ENCODE peak calls at places on chromosomes 2 and 18, in five cellular contexts. L, T, E, J and U are unnamed samples.

GRCh38 chr2:203673933-203674332 is 32.5 kb upstream of the CD28 start:
- DNase-seq in L (peak), T (no peak), E (no peak), J (no peak), U (no peak)

GRCh38 chr2:181683518-181684453 is 3.5 kb upstream of the NEUROD1 start:
- DNase-seq in L (no peak), T (no peak), E (no peak), J (no peak), U (no peak)

GRCh38 chr2:8098952-8099582 is 582.8 kb upstream of the ID2 start:
- DNase-seq in L (no peak), T (no peak), E (no peak), J (no peak), U (no peak)

GRCh38 chr2:239431536-239431935 is 30.7 kb upstream of the HDAC4 start:
- DNase-seq in L (no peak), T (no peak), E (no peak), J (no peak), U (no peak)

GRCh38 chr2:193841389-193842150 is 1646.8 kb upstream of the TMEFF2 start:
- DNase-seq in L (no peak), T (no peak), E (no peak), J (no peak), U (no peak)

GRCh38 chr2:98476192-98476868 is 31.7 kb downstream of the INPP4A start:
- DNase-seq in L (peak), T (no peak), E (no peak), J (no peak), U (peak)

GRCh38 chr2:144441711-144442141 is 78.2 kb downstream of the ZEB2 start:
- DNase-seq in L (no peak), T (no peak), E (no peak), J (no peak), U (no peak)

GRCh38 chr2:36918307-36918706 is 48.0 kb downstream of the STRN start:
- DNase-seq in L (no peak), T (no peak), E (no peak), J (no peak), U (no peak)

GRCh38 chr2:162475661-162476060 is 131.7 kb downstream of the GCA start:
- DNase-seq in L (no peak), T (no peak), E (no peak), J (no peak), U (no peak)

GRCh38 chr2:165219491-165219890 is 15.6 kb upstream of the SCN3A start:
- DNase-seq in L (no peak), T (no peak), E (no peak), J (no peak), U (no peak)

GRCh38 chr2:58146707-58147106 is 94.4 kb downstream of the FANCL start:
- DNase-seq in L (no peak), T (no peak), E (peak), J (no peak), U (no peak)

GRCh38 chr18:9429662-9429993 is 45.7 kb upstream of the RALBP1 start:
- DNase-seq in L (no peak), T (no peak), E (no peak), J (no peak), U (no peak)

GRCh38 chr18:47109049-47109448 is 41.3 kb downstream of the HDHD2 start:
- DNase-seq in L (no peak), T (no peak), E (no peak), J (no peak), U (no peak)

GRCh38 chr2:129758461-129759185 is 220.8 kb upstream of the RAB6C start:
- DNase-seq in L (no peak), T (no peak), E (no peak), J (no peak), U (no peak)

GRCh38 chr2:207926133-207927076 is 98.9 kb downstream of the PLEKHM3 start:
- DNase-seq in L (peak), T (peak), E (no peak), J (no peak), U (peak)

GRCh38 chr2:41910126-41910525 is 137.7 kb upstream of the PKDCC start:
- DNase-seq in L (no peak), T (no peak), E (no peak), J (no peak), U (no peak)

GRCh38 chr2:12824771-12825363 is 108.1 kb downstream of the TRIB2 start:
- DNase-seq in L (peak), T (no peak), E (no peak), J (no peak), U (no peak)

GRCh38 chr18:68428026-68428425 is 286.9 kb downstream of the TMX3 start:
- DNase-seq in L (no peak), T (no peak), E (no peak), J (no peak), U (no peak)

GRCh38 chr2:39609917-39610316 is 55.8 kb upstream of the TMEM178A start:
- DNase-seq in L (no peak), T (no peak), E (no peak), J (no peak), U (no peak)

GRCh38 chr2:36362291-36362690 is 6.7 kb downstream of the CRIM1 start:
- DNase-seq in L (no peak), T (no peak), E (no peak), J (no peak), U (no peak)

GRCh38 chr2:197184959-197185586 is 125.5 kb downstream of the ANKRD44 start:
- DNase-seq in L (no peak), T (no peak), E (no peak), J (peak), U (peak)

GRCh38 chr18:31740180-31740579 is 20.5 kb downstream of the SLC25A52 start:
- DNase-seq in L (no peak), T (no peak), E (no peak), J (peak), U (no peak)

GRCh38 chr18:22276334-22276713 is 106.9 kb downstream of the GATA6 start:
- DNase-seq in L (no peak), T (no peak), E (no peak), J (no peak), U (no peak)

GRCh38 chr2:112577756-112578155 is 6.7 kb upstream of the CHCHD5 start:
- DNase-seq in L (no peak), T (no peak), E (no peak), J (no peak), U (no peak)

GRCh38 chr18:14943967-14944636 is 196.1 kb downstream of the ANKRD30B start:
- DNase-seq in L (no peak), T (no peak), E (no peak), J (no peak), U (no peak)
- TF ChIP-seq CTCF in L (no peak), T (no peak), E (no peak), J (no peak), U (no peak)

DNA sequence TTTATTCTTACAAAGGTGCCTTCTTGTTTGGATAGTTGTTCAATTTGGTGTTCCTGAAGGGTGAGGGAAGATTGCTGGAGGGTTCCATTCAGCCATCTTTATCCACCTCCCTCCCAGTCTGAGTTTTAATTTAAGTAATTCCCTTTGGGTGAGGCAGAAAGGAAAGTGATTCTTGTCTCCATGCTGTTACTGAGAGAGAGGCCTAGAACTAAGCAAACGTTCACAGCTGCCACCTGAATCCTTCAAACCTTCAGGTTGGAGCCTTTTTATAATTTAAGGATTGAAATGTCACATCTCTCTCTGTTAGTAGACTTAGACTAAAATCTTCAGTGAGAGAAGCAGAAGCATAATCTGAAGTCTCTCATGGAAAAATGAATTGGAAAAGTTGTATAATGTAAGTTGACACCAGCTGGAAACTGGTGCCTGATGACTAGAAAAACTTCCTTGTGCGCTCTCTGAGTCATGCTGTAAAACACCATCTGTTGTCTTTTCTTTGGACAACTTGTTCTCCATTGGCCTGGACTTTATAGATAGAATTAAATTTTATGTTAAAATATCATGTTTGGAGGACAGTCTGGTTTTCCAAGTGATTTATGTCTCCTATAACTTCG is 14.6 kb downstream of the STRADB start:
- DNase-seq in L (no peak), T (no peak), E (no peak), J (no peak), U (peak)
- H3K27ac ChIP-seq in L (peak), T (no peak), E (no peak), J (peak), U (peak)

GRCh38 chr2:218320704-218321336 is 28.5 kb upstream of the TMBIM1 start:
- DNase-seq in L (no peak), T (no peak), E (no peak), J (no peak), U (no peak)
- TF ChIP-seq POLR2AphosphoS5 in L (no peak), T (no peak), E (no peak), J (no peak), U (no peak)

GRCh38 chr2:149259136-149259535 is 71.3 kb upstream of the LYPD6 start:
- DNase-seq in L (no peak), T (no peak), E (no peak), J (no peak), U (no peak)

GRCh38 chr2:149261672-149262071 is 68.7 kb upstream of the LYPD6 start:
- DNase-seq in L (no peak), T (no peak), E (no peak), J (no peak), U (no peak)

GRCh38 chr2:149258531-149258930 is 71.9 kb upstream of the LYPD6 start:
- DNase-seq in L (no peak), T (no peak), E (no peak), J (no peak), U (no peak)
- TF ChIP-seq CTCF in L (no peak), T (no peak), E (no peak), J (no peak), U (no peak)

GRCh38 chr2:172462393-172463381 is 35.3 kb downstream of the ITGA6 start:
- DNase-seq in L (peak), T (no peak), E (no peak), J (no peak), U (no peak)
- H3K27ac ChIP-seq in L (peak), T (no peak), E (no peak), J (peak), U (peak)

GRCh38 chr2:11743846-11744553 is 2.4 kb upstream of the LPIN1 start:
- DNase-seq in L (peak), T (peak), E (peak), J (peak), U (peak)
- TF ChIP-seq POLR2AphosphoS5 in L (peak), T (peak), E (peak), J (peak), U (peak)

GRCh38 chr2:60585276-60585675 is 31.8 kb upstream of the BCL11A start:
- DNase-seq in L (no peak), T (no peak), E (no peak), J (no peak), U (no peak)
- TF ChIP-seq CTCF in L (no peak), T (no peak), E (no peak), J (no peak), U (no peak)

GRCh38 chr2:85791704-85792565 is 38.1 kb downstream of the ATOH8 start:
- DNase-seq in L (peak), T (no peak), E (no peak), J (no peak), U (no peak)

GRCh38 chr2:85794491-85795121 is 40.8 kb downstream of the ATOH8 start:
- DNase-seq in L (peak), T (no peak), E (no peak), J (no peak), U (no peak)

GRCh38 chr2:85793584-85793983 is 39.8 kb downstream of the ATOH8 start:
- DNase-seq in L (no peak), T (no peak), E (no peak), J (no peak), U (no peak)

GRCh38 chr2:85794038-85794441 is 40.2 kb downstream of the ATOH8 start:
- DNase-seq in L (no peak), T (peak), E (no peak), J (no peak), U (no peak)

DNA sequence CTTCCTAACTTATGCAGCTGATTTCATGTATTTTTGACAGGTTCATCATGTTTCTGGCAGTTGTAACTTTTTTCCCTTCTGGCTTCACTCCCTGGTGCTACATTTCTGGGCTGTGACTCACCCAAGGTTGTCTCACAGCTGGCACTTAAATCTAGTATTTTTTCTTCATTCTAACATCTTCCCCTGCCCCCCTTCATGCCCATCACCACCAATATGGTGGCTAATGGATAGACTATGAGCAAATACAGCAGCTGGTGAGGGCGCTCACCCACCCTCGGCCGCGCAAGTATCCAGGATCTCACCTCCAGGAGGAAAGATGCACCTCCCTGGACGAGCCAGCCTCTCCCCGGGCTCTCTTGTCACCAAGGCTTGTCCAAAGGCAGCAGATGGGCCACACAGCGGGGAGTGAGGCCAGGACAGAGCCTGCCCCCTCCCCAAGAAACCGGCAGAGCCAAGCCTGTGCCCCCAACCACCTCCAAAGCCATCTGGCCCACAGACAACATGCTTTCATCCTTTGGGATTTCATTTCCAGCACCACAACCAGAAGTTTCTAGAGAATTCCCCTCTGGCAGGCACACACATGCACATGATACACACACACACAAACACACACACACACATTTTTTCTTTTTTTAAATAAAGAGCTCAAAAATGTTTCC is 39.1 kb downstream of the ATOH8 start:
- DNase-seq in L (no peak), T (no peak), E (no peak), J (no peak), U (no peak)
- H3K27ac ChIP-seq in L (no peak), T (no peak), E (peak), J (peak), U (no peak)

DNA sequence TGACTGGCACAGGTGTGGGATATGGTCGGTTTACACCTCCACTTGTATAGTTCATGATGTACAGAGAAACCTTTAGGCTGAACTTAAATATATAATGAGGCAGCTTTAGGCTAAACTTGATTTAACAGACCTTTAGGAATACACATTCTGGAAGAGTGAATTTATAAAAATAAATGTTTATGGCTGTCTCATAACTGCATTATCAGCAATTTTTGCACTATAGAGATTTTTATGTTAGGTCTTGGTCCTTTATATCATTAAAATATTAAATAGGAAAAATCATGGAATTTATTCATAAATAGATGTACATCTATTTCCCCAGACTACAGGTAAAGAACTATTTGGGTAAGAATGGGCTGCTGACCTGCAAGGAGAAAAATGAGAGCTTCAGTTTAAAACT is 19.8 kb downstream of the RAB27B start:
- DNase-seq in L (no peak), T (no peak), E (no peak), J (no peak), U (no peak)
- TF ChIP-seq POLR2AphosphoS5 in L (no peak), T (no peak), E (no peak), J (no peak), U (no peak)